ENCODE peak calls at places on chromosomes 7 and 10, in four cellular contexts. D is BJ, T is HEK293T, M is Daoy. Y is an unnamed sample.

GRCh38 chr10:75556320-75556719 is 124.9 kb downstream of the LRMDA start:
- DNase-seq in T (no peak), D (no peak), M (no peak), Y (no peak)

GRCh38 chr10:90887555-90887954 is 15.8 kb downstream of the RPP30 start:
- DNase-seq in D (no peak), T (no peak), M (no peak), Y (no peak)

GRCh38 chr7:4835398-4836205 is 26.2 kb downstream of the PAPOLB start:
- DNase-seq in M (peak; percentile 48), T (no peak), D (no peak), Y (no peak)

GRCh38 chr10:91409869-91410637 is at the start of gene HECTD2:
- DNase-seq in M (peak; percentile 84), T (peak; percentile 74), D (no peak), Y (peak; percentile 61)

GRCh38 chr10:84224411-84225028 is 824 bp downstream of the LRIT2 start:
- DNase-seq in T (peak; percentile 20), M (no peak), D (no peak), Y (no peak)

GRCh38 chr7:4738711-4739527 is 36.5 kb upstream of the AP5Z1 start:
- DNase-seq in D (no peak), M (peak; percentile 95), T (no peak), Y (no peak)

GRCh38 chr7:157358753-157359096 is 21.9 kb downstream of the DNAJB6 start:
- DNase-seq in M (no peak), D (no peak), T (no peak), Y (no peak)

GRCh38 chr10:131575877-131576276 is 264.4 kb upstream of the TCERG1L start:
- DNase-seq in M (no peak), D (no peak), T (no peak), Y (no peak)

GRCh38 chr10:118569241-118569881 is 26.1 kb downstream of the PRLHR start:
- DNase-seq in M (no peak), D (no peak), T (no peak), Y (no peak)

GRCh38 chr7:158160199-158160598 is 427.4 kb downstream of the PTPRN2 start:
- DNase-seq in T (no peak), D (no peak), M (no peak), Y (no peak)

GRCh38 chr7:107999814-108000560 is 3.0 kb downstream of the LAMB1 start:
- DNase-seq in D (no peak), T (no peak), M (peak; percentile 81), Y (no peak)

GRCh38 chr10:49526624-49527023 is 12.3 kb downstream of the ERCC6 start:
- DNase-seq in D (peak; percentile 54), M (no peak), T (no peak), Y (no peak)

GRCh38 chr7:66946545-66946944 is 25.5 kb downstream of the TMEM248 start:
- DNase-seq in D (no peak), T (no peak), M (no peak), Y (no peak)

GRCh38 chr7:30447466-30447865 is 31.1 kb downstream of the NOD1 start:
- DNase-seq in T (no peak), D (no peak), M (no peak), Y (no peak)

GRCh38 chr7:37570145-37570544 is 113.4 kb upstream of the GPR141 start:
- DNase-seq in D (no peak), M (peak; percentile 19), T (no peak), Y (no peak)